ENCODE peak calls at places on chromosome 4, in ten cellular contexts. One of them, this sample, is unnamed.

GRCh38 chr4:37243722-37244582 is 591 bp upstream of the NWD2 start:
- DNase-seq in T-helper 9 cell: no peak
- DNase-seq in foreskin fibroblast: peak
- DNase-seq in left colon: peak
- DNase-seq in tibial artery: no peak
- DNase-seq in germinal center: peak
- DNase-seq in caudate nucleus: no peak
- DNase-seq in HCT116: no peak
- DNase-seq in midbrain: no peak
- DNase-seq in effector memory CD4-positive, alpha-beta T cell: no peak
- DNase-seq in this sample: no peak

GRCh38 chr4:78057600-78058560 is 757 bp downstream of the FRAS1 start:
- DNase-seq in T-helper 9 cell: no peak
- DNase-seq in foreskin fibroblast: peak
- DNase-seq in left colon: peak
- DNase-seq in tibial artery: peak
- DNase-seq in germinal center: peak
- DNase-seq in caudate nucleus: peak
- DNase-seq in HCT116: no peak
- DNase-seq in midbrain: no peak
- DNase-seq in effector memory CD4-positive, alpha-beta T cell: no peak
- DNase-seq in this sample: peak

GRCh38 chr4:121801715-121802075 is 572 bp downstream of the EXOSC9 start:
- DNase-seq in T-helper 9 cell: no peak
- DNase-seq in foreskin fibroblast: no peak
- DNase-seq in left colon: no peak
- DNase-seq in tibial artery: no peak
- DNase-seq in germinal center: no peak
- DNase-seq in caudate nucleus: no peak
- DNase-seq in HCT116: no peak
- DNase-seq in midbrain: no peak
- DNase-seq in effector memory CD4-positive, alpha-beta T cell: no peak
- DNase-seq in this sample: no peak

GRCh38 chr4:144819591-144819990 is 173.6 kb downstream of the HHIP start:
- DNase-seq in T-helper 9 cell: no peak
- DNase-seq in foreskin fibroblast: no peak
- DNase-seq in left colon: no peak
- DNase-seq in tibial artery: no peak
- DNase-seq in germinal center: no peak
- DNase-seq in caudate nucleus: no peak
- DNase-seq in HCT116: no peak
- DNase-seq in midbrain: no peak
- DNase-seq in effector memory CD4-positive, alpha-beta T cell: no peak
- DNase-seq in this sample: no peak

GRCh38 chr4:158865520-158866177 is 96.8 kb downstream of the FNIP2 start:
- DNase-seq in T-helper 9 cell: no peak
- DNase-seq in foreskin fibroblast: no peak
- DNase-seq in left colon: no peak
- DNase-seq in tibial artery: no peak
- DNase-seq in germinal center: no peak
- DNase-seq in caudate nucleus: no peak
- DNase-seq in HCT116: no peak
- DNase-seq in midbrain: no peak
- DNase-seq in effector memory CD4-positive, alpha-beta T cell: no peak
- DNase-seq in this sample: no peak

GRCh38 chr4:38867478-38868054 is at the start of gene FAM114A1:
- DNase-seq in T-helper 9 cell: peak
- DNase-seq in foreskin fibroblast: peak
- DNase-seq in left colon: peak
- DNase-seq in tibial artery: peak
- DNase-seq in germinal center: peak
- DNase-seq in caudate nucleus: peak
- DNase-seq in HCT116: no peak
- DNase-seq in midbrain: peak
- DNase-seq in effector memory CD4-positive, alpha-beta T cell: no peak
- DNase-seq in this sample: peak

GRCh38 chr4:3344104-3344503 is 51.3 kb downstream of the RGS12 start:
- DNase-seq in T-helper 9 cell: no peak
- DNase-seq in foreskin fibroblast: no peak
- DNase-seq in left colon: no peak
- DNase-seq in tibial artery: no peak
- DNase-seq in germinal center: no peak
- DNase-seq in caudate nucleus: no peak
- DNase-seq in HCT116: no peak
- DNase-seq in midbrain: no peak
- DNase-seq in effector memory CD4-positive, alpha-beta T cell: no peak
- DNase-seq in this sample: no peak

GRCh38 chr4:111266937-111267336 is 644.1 kb upstream of the PITX2 start:
- DNase-seq in T-helper 9 cell: no peak
- DNase-seq in foreskin fibroblast: no peak
- DNase-seq in left colon: no peak
- DNase-seq in tibial artery: no peak
- DNase-seq in germinal center: no peak
- DNase-seq in caudate nucleus: no peak
- DNase-seq in HCT116: no peak
- DNase-seq in midbrain: no peak
- DNase-seq in effector memory CD4-positive, alpha-beta T cell: no peak
- DNase-seq in this sample: no peak